ENCODE peak calls at places on chromosomes 1 and 21, in five cellular contexts. P is right lobe of liver, G is astrocyte of the spinal cord, K is K562, L is IMR-90. X is an unnamed sample.
A peak's percentile ranks its signal among the peaks of the same experiment; 100 is the strongest.

GRCh38 chr1:176878750-176879536 is 285.6 kb downstream of the ASTN1 start:
- DNase-seq in P (no peak), L (no peak), K (peak; percentile 89), G (no peak), X (no peak)

GRCh38 chr1:18005238-18005637 is 102.4 kb upstream of the IGSF21 start:
- DNase-seq in L (no peak), G (no peak), K (no peak), P (no peak), X (no peak)

GRCh38 chr21:44831227-44831626 is 13.4 kb upstream of the SUMO3 start:
- DNase-seq in G (no peak), L (no peak), K (no peak), P (no peak), X (no peak)

GRCh38 chr1:197486948-197487347 is 218.9 kb downstream of the CRB1 start:
- DNase-seq in L (peak; percentile 18), P (no peak), G (peak; percentile 13), K (peak; percentile 21), X (peak; percentile 58)

GRCh38 chr1:150847499-150848060 is 28.8 kb downstream of the ARNT start:
- DNase-seq in G (no peak), L (no peak), P (no peak), K (no peak), X (no peak)

GRCh38 chr1:157369808-157370521 is 182.3 kb downstream of the FCRL5 start:
- DNase-seq in G (peak; percentile 53), P (no peak), L (peak; percentile 43), K (peak; percentile 88), X (peak; percentile 64)

GRCh38 chr1:215200121-215200520 is 117.6 kb downstream of the KCNK2 start:
- DNase-seq in L (no peak), G (no peak), P (no peak), K (no peak), X (no peak)

GRCh38 chr1:228753236-228753741 is 18.0 kb downstream of the RHOU start:
- DNase-seq in P (no peak), G (no peak), K (no peak), L (no peak), X (no peak)

GRCh38 chr1:216183007-216183406 is 240.2 kb downstream of the USH2A start:
- DNase-seq in P (no peak), K (no peak), G (peak; percentile 46), L (peak; percentile 65), X (peak; percentile 23)

GRCh38 chr1:24911651-24912144 is 18.4 kb downstream of the RUNX3 start:
- DNase-seq in G (no peak), K (no peak), P (peak; percentile 19), L (no peak), X (no peak)

GRCh38 chr1:26690157-26690556 is 5.7 kb upstream of the ARID1A start:
- DNase-seq in G (no peak), K (peak; percentile 61), P (no peak), L (no peak), X (no peak)

GRCh38 chr21:36560933-36561575 is 81.1 kb upstream of the CLDN14 start:
- DNase-seq in L (no peak), K (no peak), G (no peak), P (no peak), X (no peak)

GRCh38 chr1:183633676-183634343 is 1.8 kb downstream of the ARPC5 start:
- DNase-seq in L (peak; percentile 95), P (no peak), G (peak; percentile 91), K (peak; percentile 73), X (peak; percentile 92)

GRCh38 chr1:148160048-148160395 is 7.9 kb upstream of the NBPF11 start:
- DNase-seq in G (no peak), L (no peak), P (no peak), K (no peak), X (no peak)

GRCh38 chr1:94672934-94673333 is 131.4 kb upstream of the F3 start:
- DNase-seq in G (no peak), P (no peak), L (peak; percentile 99), K (no peak), X (peak; percentile 32)

GRCh38 chr1:49424782-49425181 is 599.0 kb downstream of the AGBL4 start:
- DNase-seq in L (no peak), P (no peak), G (peak; percentile 1), K (no peak), X (no peak)

GRCh38 chr1:196148367-196148970 is 459.8 kb downstream of the KCNT2 start:
- DNase-seq in P (no peak), L (peak; percentile 57), G (peak; percentile 70), K (peak; percentile 37), X (peak; percentile 75)

GRCh38 chr1:228530086-228530758 is 43.0 kb downstream of the RNF187 start:
- DNase-seq in K (no peak), P (no peak), G (no peak), L (no peak), X (no peak)

GRCh38 chr21:43892984-43893535 is 28.0 kb downstream of the AGPAT3 start:
- DNase-seq in K (peak; percentile 30), L (no peak), G (no peak), P (no peak), X (no peak)

GRCh38 chr21:29246614-29247013 is 52.1 kb upstream of the BACH1 start:
- DNase-seq in L (no peak), K (no peak), P (no peak), G (no peak), X (no peak)

GRCh38 chr1:5686195-5686594 is 306.0 kb downstream of the NPHP4 start:
- DNase-seq in P (no peak), K (no peak), L (no peak), G (no peak), X (no peak)

GRCh38 chr1:89938171-89939055 is 56.5 kb upstream of the ZNF326 start:
- DNase-seq in P (no peak), L (peak; percentile 48), K (peak; percentile 71), G (peak; percentile 54), X (peak; percentile 49)

GRCh38 chr1:227353186-227353585 is 34.9 kb upstream of the CDC42BPA start:
- DNase-seq in P (no peak), L (no peak), K (no peak), G (no peak), X (no peak)

GRCh38 chr21:37687001-37687400 is 229.3 kb downstream of the KCNJ6 start:
- DNase-seq in P (no peak), K (no peak), L (no peak), G (no peak), X (no peak)

GRCh38 chr1:154758346-154758745 is 111.7 kb downstream of the KCNN3 start:
- DNase-seq in L (no peak), P (no peak), K (no peak), G (no peak), X (no peak)

GRCh38 chr1:11893907-11894251 is 32.3 kb downstream of the KIAA2013 start:
- DNase-seq in K (peak; percentile 88), L (peak; percentile 15), G (peak; percentile 5), P (peak; percentile 82), X (peak; percentile 51)

GRCh38 chr1:173568483-173568882 is 34.4 kb downstream of the SLC9C2 start:
- DNase-seq in G (no peak), K (no peak), P (no peak), L (no peak), X (no peak)

GRCh38 chr1:168467452-168467851 is 76.3 kb downstream of the XCL2 start:
- DNase-seq in K (no peak), L (no peak), P (no peak), G (no peak), X (no peak)

GRCh38 chr1:155050560-155051341 is at the start of gene ADAM15:
- DNase-seq in L (peak; percentile 53), K (peak; percentile 91), G (peak; percentile 60), P (peak; percentile 91), X (peak; percentile 56)

GRCh38 chr1:97243973-97244560 is 522.5 kb downstream of the PTBP2 start:
- DNase-seq in K (no peak), G (peak; percentile 43), P (no peak), L (peak; percentile 29), X (peak; percentile 42)

GRCh38 chr1:231162970-231163830 is 1.3 kb downstream of the TRIM67 start:
- DNase-seq in P (no peak), K (no peak), G (no peak), L (no peak), X (no peak)

GRCh38 chr1:231161711-231162299 is at the start of gene TRIM67:
- DNase-seq in L (no peak), K (peak; percentile 38), P (no peak), G (no peak), X (no peak)

GRCh38 chr1:231163831-231164427 is 2.1 kb downstream of the TRIM67 start:
- DNase-seq in G (no peak), L (no peak), P (no peak), K (no peak), X (no peak)

GRCh38 chr1:231160851-231161710 is 777 bp upstream of the TRIM67 start:
- DNase-seq in P (no peak), K (no peak), G (no peak), L (no peak), X (no peak)

DNA sequence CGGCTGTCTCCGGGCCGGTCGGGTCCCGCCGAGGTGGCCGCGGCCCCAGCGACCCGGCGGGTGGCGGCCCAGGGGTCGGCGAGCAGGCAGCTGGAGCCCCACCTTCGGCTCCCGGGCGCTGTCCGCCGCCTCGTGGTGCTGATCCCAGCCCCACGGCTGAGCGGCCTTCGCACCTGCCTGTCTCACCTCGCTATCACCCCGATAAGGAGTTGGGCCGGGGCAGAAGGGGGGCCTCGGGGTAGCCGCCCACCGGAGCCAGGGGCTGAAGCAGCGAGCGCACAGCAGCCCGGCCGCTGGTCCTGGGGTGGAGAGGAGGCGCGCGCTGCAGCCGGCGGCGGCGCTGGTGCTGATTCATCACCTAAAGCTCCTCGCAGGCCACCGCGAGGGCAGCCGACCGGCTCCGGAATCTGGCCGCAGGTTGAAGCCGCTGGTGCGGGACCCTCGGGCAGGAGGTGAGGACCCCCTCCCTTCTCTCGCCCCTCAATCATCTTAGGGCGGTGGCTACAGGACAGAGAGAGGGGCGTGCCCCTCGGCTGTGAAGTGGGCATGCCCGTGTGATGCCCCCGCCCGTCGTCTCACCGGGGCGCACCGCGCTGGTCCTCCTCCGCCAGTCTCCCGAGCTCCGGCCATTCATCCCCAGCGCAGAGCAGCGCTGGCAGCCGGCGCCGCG is 577 bp downstream of the TRIM67 start:
- DNase-seq in K (peak; percentile 70), L (peak; percentile 26), G (peak; percentile 46), P (no peak), X (peak; percentile 19)
- TF ChIP-seq CTCF in K (no peak), L (no peak), G (no peak), P (no peak), X (no peak)

GRCh38 chr1:152960452-152961044 is 9.9 kb upstream of the SPRR4 start:
- DNase-seq in K (peak; percentile 45), G (no peak), L (no peak), P (no peak), X (no peak)
- TF ChIP-seq CTCF in K (peak; percentile 68), G (no peak), L (no peak), P (no peak), X (no peak)

GRCh38 chr1:47781171-47781959 is 215.8 kb downstream of the TRABD2B start:
- DNase-seq in L (no peak), G (no peak), P (no peak), K (no peak), X (no peak)
- TF ChIP-seq CTCF in L (no peak), G (no peak), P (no peak), K (no peak), X (no peak)

DNA sequence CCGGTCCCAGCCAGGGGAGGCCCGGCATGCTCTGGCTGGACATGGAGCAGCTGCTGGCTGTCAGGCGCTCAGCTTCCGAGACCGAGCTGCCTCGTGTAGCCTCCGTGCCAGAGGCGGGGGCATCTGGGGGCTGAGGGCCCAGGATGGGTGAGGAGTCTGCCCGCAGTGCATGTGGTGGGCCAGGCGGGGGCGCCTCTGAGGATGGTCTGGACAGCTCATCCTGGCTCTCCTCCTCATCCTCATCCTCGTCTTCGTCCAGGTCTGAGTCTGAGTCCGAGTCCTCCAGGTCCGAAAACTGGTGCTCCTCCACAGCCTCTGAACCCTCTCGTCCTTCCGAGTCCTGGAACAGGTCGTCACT is 28.9 kb upstream of the EDN2 start:
- DNase-seq in P (no peak), L (no peak), G (no peak), K (peak; percentile 23), X (no peak)
- TF ChIP-seq CTCF in P (peak; percentile 9), L (peak; percentile 18), G (peak; percentile 40), K (peak; percentile 75), X (peak; percentile 25)

X was measured in fibroblast of pulmonary artery.